ENCODE peak calls at places on chromosome 16, in four cellular contexts. One of them, this sample, is unnamed.
A peak's percentile ranks its signal among the peaks of the same experiment; 100 is the strongest.

GRCh38 chr16:21727344-21727743 is 63.6 kb downstream of the OTOA start:
- DNase-seq in A549: no peak
- DNase-seq in lower leg skin: no peak
- DNase-seq in spleen: no peak
- DNase-seq in this sample: no peak

GRCh38 chr16:70677499-70678120 is 8.2 kb downstream of the MTSS2 start:
- DNase-seq in spleen: peak; percentile 69
- DNase-seq in A549: no peak
- DNase-seq in lower leg skin: no peak
- DNase-seq in this sample: no peak

GRCh38 chr16:67562526-67562917 is at the start of gene CTCF:
- DNase-seq in lower leg skin: peak; percentile 96
- DNase-seq in A549: peak; percentile 62
- DNase-seq in spleen: peak; percentile 98
- DNase-seq in this sample: peak; percentile 79

GRCh38 chr16:83940630-83941378 is 12.2 kb upstream of the OSGIN1 start:
- DNase-seq in lower leg skin: no peak
- DNase-seq in spleen: no peak
- DNase-seq in A549: no peak
- DNase-seq in this sample: no peak

GRCh38 chr16:46648656-46649055 is 27.5 kb upstream of the SHCBP1 start:
- DNase-seq in spleen: no peak
- DNase-seq in A549: no peak
- DNase-seq in lower leg skin: no peak
- DNase-seq in this sample: no peak

GRCh38 chr16:50255538-50255937 is 10.8 kb upstream of the ADCY7 start:
- DNase-seq in lower leg skin: peak; percentile 49
- DNase-seq in spleen: no peak
- DNase-seq in A549: no peak
- DNase-seq in this sample: no peak

GRCh38 chr16:20901441-20902112 is 1.0 kb downstream of the LYRM1 start:
- DNase-seq in lower leg skin: peak; percentile 91
- DNase-seq in A549: peak; percentile 52
- DNase-seq in spleen: peak; percentile 87
- DNase-seq in this sample: peak; percentile 46

GRCh38 chr16:14511798-14512131 is 118.3 kb downstream of the PARN start:
- DNase-seq in spleen: no peak
- DNase-seq in A549: no peak
- DNase-seq in lower leg skin: no peak
- DNase-seq in this sample: no peak

GRCh38 chr16:85579883-85580607 is 33.1 kb upstream of the GSE1 start:
- DNase-seq in lower leg skin: no peak
- DNase-seq in spleen: no peak
- DNase-seq in A549: no peak
- DNase-seq in this sample: no peak

GRCh38 chr16:46972429-46972970 is 974 bp downstream of the DNAJA2 start:
- DNase-seq in lower leg skin: no peak
- DNase-seq in spleen: no peak
- DNase-seq in A549: peak; percentile 56
- DNase-seq in this sample: no peak

GRCh38 chr16:65745-66144 is 6.7 kb downstream of the RHBDF1 start:
- DNase-seq in A549: peak; percentile 90
- DNase-seq in lower leg skin: peak; percentile 97
- DNase-seq in spleen: peak; percentile 95
- DNase-seq in this sample: peak; percentile 80

GRCh38 chr16:55474821-55475220 is 4.2 kb upstream of the MMP2 start:
- DNase-seq in A549: no peak
- DNase-seq in spleen: no peak
- DNase-seq in lower leg skin: no peak
- DNase-seq in this sample: no peak

GRCh38 chr16:2082171-2082982 is 34.6 kb downstream of the TSC2 start:
- DNase-seq in spleen: no peak
- DNase-seq in A549: no peak
- DNase-seq in lower leg skin: no peak
- DNase-seq in this sample: no peak

GRCh38 chr16:89815639-89816348 is 653 bp downstream of the FANCA start:
- DNase-seq in A549: no peak
- DNase-seq in spleen: no peak
- DNase-seq in lower leg skin: no peak
- DNase-seq in this sample: no peak

GRCh38 chr16:65895906-65896305 is 470.6 kb upstream of the CDH5 start:
- DNase-seq in A549: no peak
- DNase-seq in spleen: no peak
- DNase-seq in lower leg skin: no peak
- DNase-seq in this sample: no peak

GRCh38 chr16:15864939-15865338 is 8.1 kb upstream of the MYH11 start:
- DNase-seq in lower leg skin: no peak
- DNase-seq in A549: no peak
- DNase-seq in spleen: no peak
- DNase-seq in this sample: no peak

GRCh38 chr16:15861996-15862395 is 5.2 kb upstream of the MYH11 start:
- DNase-seq in spleen: no peak
- DNase-seq in A549: no peak
- DNase-seq in lower leg skin: no peak
- DNase-seq in this sample: no peak

GRCh38 chr16:15865742-15866141 is 8.9 kb upstream of the MYH11 start:
- DNase-seq in lower leg skin: no peak
- DNase-seq in A549: no peak
- DNase-seq in spleen: no peak
- DNase-seq in this sample: no peak

GRCh38 chr16:15866451-15866850 is 9.6 kb upstream of the MYH11 start:
- DNase-seq in lower leg skin: no peak
- DNase-seq in spleen: no peak
- DNase-seq in A549: no peak
- DNase-seq in this sample: no peak
- TF ChIP-seq CTCF in lower leg skin: no peak
- TF ChIP-seq CTCF in spleen: no peak
- TF ChIP-seq CTCF in A549: no peak
- TF ChIP-seq CTCF in this sample: no peak

GRCh38 chr16:88810166-88810867 is 1.4 kb downstream of the APRT start:
- DNase-seq in lower leg skin: no peak
- DNase-seq in spleen: no peak
- DNase-seq in A549: no peak
- DNase-seq in this sample: no peak
- TF ChIP-seq POLR2A in lower leg skin: no peak
- TF ChIP-seq POLR2A in spleen: no peak
- TF ChIP-seq POLR2A in A549: no peak
- TF ChIP-seq POLR2A in this sample: no peak

DNA sequence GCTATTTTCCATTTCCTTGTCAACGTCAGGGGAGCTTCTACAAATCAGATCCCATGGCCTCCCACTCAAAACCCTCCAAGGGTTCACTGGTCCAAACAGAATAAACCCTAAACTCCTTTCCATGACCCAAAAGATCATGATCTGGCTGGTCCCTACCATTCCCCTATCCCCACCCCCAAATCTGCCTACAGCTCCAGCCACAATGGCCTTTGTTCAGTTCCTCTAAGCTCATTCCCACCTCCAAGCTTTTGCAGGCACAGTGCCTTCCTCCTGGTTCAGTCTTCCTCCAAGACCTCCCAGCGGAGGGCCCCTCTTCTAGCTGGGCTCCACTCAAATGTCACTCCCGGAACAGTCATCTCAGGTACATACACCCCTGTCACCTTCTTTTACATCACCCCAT is 2.0 kb downstream of the GPRC5B start:
- DNase-seq in spleen: no peak
- DNase-seq in lower leg skin: no peak
- DNase-seq in A549: no peak
- DNase-seq in this sample: no peak
- H3K4me3 ChIP-seq in spleen: peak overlapping the region; percentile 70
- H3K4me3 ChIP-seq in lower leg skin: no peak overlapping the region
- H3K4me3 ChIP-seq in A549: no peak overlapping the region
- H3K4me3 ChIP-seq in this sample: peak overlapping the region; percentile 81

DNA sequence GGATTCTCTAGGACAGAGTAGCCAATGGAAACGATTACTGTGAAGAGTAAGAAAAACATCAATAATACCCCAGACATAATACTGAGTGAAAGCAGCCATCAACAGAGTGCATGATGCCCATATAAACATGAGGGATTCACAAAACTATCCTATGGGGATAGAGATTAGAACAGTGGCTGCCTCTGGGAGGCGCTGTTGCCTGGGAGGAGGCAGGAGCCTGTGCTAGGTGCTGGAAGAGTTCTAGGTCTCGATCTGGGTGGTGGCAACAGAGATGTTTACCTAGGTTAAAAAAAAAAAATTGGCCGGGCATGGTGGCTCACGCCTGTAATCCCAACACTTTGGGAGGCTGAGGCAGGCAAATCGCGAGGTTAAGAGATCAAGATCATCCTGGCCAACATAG is 7.9 kb downstream of the FA2H start:
- DNase-seq in spleen: peak; percentile 17
- DNase-seq in A549: no peak
- DNase-seq in lower leg skin: peak; percentile 25
- DNase-seq in this sample: no peak
- TF ChIP-seq CTCF in spleen: no peak
- TF ChIP-seq CTCF in A549: peak; percentile 11
- TF ChIP-seq CTCF in lower leg skin: no peak
- TF ChIP-seq CTCF in this sample: no peak

DNA sequence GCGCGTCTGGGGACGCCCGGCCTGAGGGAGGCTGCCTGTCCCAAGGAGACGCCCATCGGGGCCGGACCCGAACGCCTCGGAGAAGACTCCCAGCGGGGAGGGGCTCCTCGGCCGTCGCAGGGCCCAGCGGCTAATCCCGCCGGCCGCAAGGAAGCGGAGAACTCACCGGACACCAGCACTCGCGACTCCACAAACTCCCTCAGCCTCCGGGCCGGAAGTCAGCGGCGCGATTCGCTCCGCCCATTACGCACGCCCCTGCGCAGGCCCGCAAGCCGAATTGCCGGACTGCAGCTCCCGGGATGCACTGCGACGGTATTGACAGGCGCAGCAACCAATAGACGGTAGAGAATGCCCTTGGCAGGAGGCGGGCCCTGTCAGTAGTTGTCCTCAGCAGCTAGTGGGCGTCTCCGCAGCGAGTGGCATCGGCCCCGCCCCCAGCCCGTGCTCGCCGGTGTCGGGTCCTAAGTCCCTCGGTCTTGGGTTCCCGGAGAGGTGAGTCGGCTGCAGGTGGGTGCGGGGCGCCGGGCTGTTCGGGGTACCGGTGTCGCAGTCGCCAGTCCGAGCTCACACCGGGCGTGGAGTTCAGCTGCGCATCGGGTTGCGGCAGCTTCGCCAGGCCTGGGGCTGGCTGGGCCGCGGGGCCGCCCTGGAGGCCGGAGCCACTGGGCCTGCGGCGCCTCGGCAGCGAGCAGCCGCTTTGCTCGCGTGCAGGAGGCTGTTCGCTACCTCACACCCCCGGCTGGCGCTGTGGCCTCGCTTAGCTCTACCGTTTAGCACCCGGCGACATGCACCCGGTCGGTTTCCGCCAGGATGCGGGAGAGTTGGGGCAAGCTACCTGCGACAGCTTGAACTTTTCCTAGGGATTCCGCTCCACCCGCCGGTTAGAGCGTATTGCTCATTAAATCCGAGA is at the start of the genes ZNF174 and ZSCAN32:
- DNase-seq in lower leg skin: peak; percentile 99
- DNase-seq in A549: peak; percentile 99
- DNase-seq in spleen: peak; percentile 99
- DNase-seq in this sample: peak; percentile 99
- TF ChIP-seq POLR2A in lower leg skin: no peak
- TF ChIP-seq POLR2A in A549: peak; percentile 79
- TF ChIP-seq POLR2A in spleen: peak; percentile 26
- TF ChIP-seq POLR2A in this sample: peak; percentile 70

GRCh38 chr16:31920373-31920772 is 46.8 kb downstream of the ZNF267 start:
- DNase-seq in lower leg skin: no peak
- DNase-seq in spleen: no peak
- DNase-seq in A549: no peak
- DNase-seq in this sample: no peak

GRCh38 chr16:31913668-31914067 is 40.1 kb downstream of the ZNF267 start:
- DNase-seq in lower leg skin: no peak
- DNase-seq in spleen: no peak
- DNase-seq in A549: no peak
- DNase-seq in this sample: no peak

GRCh38 chr16:31916056-31916488 is 42.5 kb downstream of the ZNF267 start:
- DNase-seq in lower leg skin: no peak
- DNase-seq in A549: no peak
- DNase-seq in spleen: no peak
- DNase-seq in this sample: no peak
- H3K4me3 ChIP-seq in lower leg skin: no peak overlapping the region
- H3K4me3 ChIP-seq in A549: no peak overlapping the region
- H3K4me3 ChIP-seq in spleen: peak overlapping the region; percentile 29
- H3K4me3 ChIP-seq in this sample: peak overlapping the region; percentile 25

GRCh38 chr16:56828641-56829040 is 36.4 kb upstream of the SLC12A3 start:
- DNase-seq in lower leg skin: no peak
- DNase-seq in A549: no peak
- DNase-seq in spleen: no peak
- DNase-seq in this sample: no peak

GRCh38 chr16:56824804-56825203 is 40.2 kb upstream of the SLC12A3 start:
- DNase-seq in A549: no peak
- DNase-seq in spleen: no peak
- DNase-seq in lower leg skin: no peak
- DNase-seq in this sample: no peak

GRCh38 chr16:56822966-56823739 is 41.9 kb upstream of the SLC12A3 start:
- DNase-seq in spleen: no peak
- DNase-seq in A549: no peak
- DNase-seq in lower leg skin: no peak
- DNase-seq in this sample: no peak

GRCh38 chr16:56825821-56826220 is 39.2 kb upstream of the SLC12A3 start:
- DNase-seq in A549: no peak
- DNase-seq in lower leg skin: no peak
- DNase-seq in spleen: no peak
- DNase-seq in this sample: no peak

DNA sequence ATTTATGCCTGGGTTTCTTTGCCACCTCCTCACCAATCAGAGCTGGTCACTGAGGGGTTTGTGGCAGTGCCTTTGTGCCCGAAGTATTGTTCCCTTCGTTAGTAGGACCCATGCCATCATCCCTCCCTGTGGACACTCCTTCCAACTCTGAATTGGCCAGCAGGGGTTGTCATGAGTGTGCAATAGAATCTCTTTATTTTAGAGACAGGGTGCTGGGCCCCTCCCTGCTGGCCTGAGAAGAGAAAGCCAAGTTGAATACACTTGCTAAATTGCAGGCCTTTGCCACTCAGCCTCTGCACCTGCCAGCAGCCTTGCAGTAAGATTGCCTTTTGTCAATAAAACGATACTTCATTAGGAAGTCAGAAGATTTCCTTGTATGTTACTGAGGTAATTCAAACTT is 40.7 kb upstream of the SLC12A3 start:
- DNase-seq in spleen: no peak
- DNase-seq in lower leg skin: no peak
- DNase-seq in A549: peak; percentile 39
- DNase-seq in this sample: no peak
- TF ChIP-seq CTCF in spleen: no peak
- TF ChIP-seq CTCF in lower leg skin: no peak
- TF ChIP-seq CTCF in A549: no peak
- TF ChIP-seq CTCF in this sample: no peak

This sample was measured in gastrocnemius medialis.